ENCODE peak calls at places on chromosomes 13 and 19, in eight cellular contexts. Q is OCI-LY7; M is stimulated activated CD4-positive, alpha-beta T cell treated with anti-CD3 and anti-CD28 coated beads, Interleukin-15, amount 100 ng/mL, for 1 hour; O is NCI-H1436; T is IMR-90; E is AG04450; J is LoVo; W is Karpas-422. G is an unnamed sample.

GRCh38 chr13:73364706-73365105 is 305.9 kb downstream of the KLF5 start:
- DNase-seq in J (peak), M (no peak), W (no peak), Q (no peak), T (no peak), E (no peak), O (no peak), G (no peak)

GRCh38 chr13:104256701-104257100 is 1190.5 kb upstream of the SLC10A2 start:
- DNase-seq in J (no peak), O (no peak), E (no peak), M (no peak), T (no peak), W (no peak), Q (no peak), G (no peak)

GRCh38 chr13:110402301-110403069 is 95.4 kb downstream of the COL4A2 start:
- DNase-seq in W (no peak), O (no peak), J (no peak), T (no peak), Q (no peak), E (no peak), M (no peak), G (no peak)

GRCh38 chr13:99323488-99323887 is 16.3 kb upstream of the GPR183 start:
- DNase-seq in J (no peak), O (no peak), W (no peak), Q (no peak), E (no peak), T (peak), M (no peak), G (no peak)

GRCh38 chr13:86906458-86906857 is 764.7 kb upstream of the SLITRK5 start:
- DNase-seq in O (no peak), W (no peak), Q (no peak), E (no peak), M (no peak), J (no peak), T (peak), G (no peak)

GRCh38 chr13:44271031-44271433 is 102.6 kb upstream of the SERP2 start:
- DNase-seq in E (peak), T (peak), J (no peak), Q (no peak), W (no peak), M (no peak), O (no peak), G (no peak)

GRCh38 chr19:8877854-8878705 is 45.9 kb downstream of the MBD3L1 start:
- DNase-seq in E (no peak), T (no peak), M (no peak), Q (peak), J (no peak), W (peak), O (no peak), G (no peak)

GRCh38 chr13:50576156-50576555 is 267.3 kb downstream of the DLEU7 start:
- DNase-seq in T (no peak), W (no peak), J (peak), Q (no peak), O (no peak), E (no peak), M (no peak), G (no peak)

GRCh38 chr13:100608906-100609305 is 20.3 kb upstream of the GGACT start:
- DNase-seq in Q (no peak), M (no peak), O (no peak), T (no peak), J (no peak), W (no peak), E (no peak), G (no peak)

GRCh38 chr13:114024603-114025431 is 50.9 kb upstream of the C13orf46 start:
- DNase-seq in T (no peak), W (peak), J (no peak), Q (peak), O (no peak), E (no peak), M (no peak), G (no peak)

GRCh38 chr19:33133438-33134031 is 1.6 kb downstream of the WDR88 start:
- DNase-seq in M (no peak), Q (no peak), J (no peak), W (no peak), T (no peak), O (no peak), E (no peak), G (no peak)

GRCh38 chr13:50969691-50970090 is 60.1 kb downstream of the RNASEH2B start:
- DNase-seq in W (no peak), J (no peak), O (no peak), E (no peak), T (no peak), Q (no peak), M (no peak), G (no peak)

GRCh38 chr19:53086949-53087348 is 16.3 kb downstream of the ZNF160 start:
- DNase-seq in E (no peak), O (no peak), Q (no peak), T (peak), J (no peak), W (no peak), M (no peak), G (no peak)

GRCh38 chr19:45499196-45500180 is 1.2 kb downstream of the PPM1N start:
- DNase-seq in J (no peak), T (no peak), W (peak), M (peak), E (no peak), Q (peak), O (peak), G (no peak)

GRCh38 chr13:42478531-42479156 is 95.3 kb upstream of the TNFSF11 start:
- DNase-seq in O (no peak), W (peak), T (peak), J (no peak), E (no peak), M (no peak), Q (peak), G (no peak)

GRCh38 chr19:22622020-22622419 is 12.1 kb upstream of the ZNF492 start:
- DNase-seq in E (no peak), W (no peak), O (no peak), Q (no peak), J (no peak), M (no peak), T (no peak), G (no peak)

GRCh38 chr13:89584058-89584457 is 1763.4 kb upstream of the MIR17HG start:
- DNase-seq in M (no peak), O (no peak), W (no peak), J (no peak), E (no peak), T (no peak), Q (no peak), G (no peak)

GRCh38 chr19:45990113-45990728 is 5.0 kb upstream of the CCDC61 start:
- DNase-seq in Q (no peak), E (no peak), W (no peak), M (no peak), O (no peak), J (no peak), T (no peak), G (no peak)

GRCh38 chr13:96075953-96076543 is 13.9 kb upstream of the HS6ST3 start:
- DNase-seq in O (no peak), J (no peak), Q (peak), M (no peak), W (peak), E (no peak), T (peak), G (no peak)

GRCh38 chr19:30718728-30719127 is 346.5 kb downstream of the ZNF536 start:
- DNase-seq in T (no peak), J (no peak), W (no peak), O (no peak), M (no peak), E (no peak), Q (no peak), G (no peak)

GRCh38 chr19:28943651-28944050 is 269.3 kb downstream of the UQCRFS1 start:
- DNase-seq in E (no peak), O (no peak), Q (no peak), W (peak), M (no peak), J (no peak), T (no peak), G (no peak)

GRCh38 chr13:74444161-74444571 is 310.0 kb upstream of the KLF12 start:
- DNase-seq in T (no peak), E (no peak), O (no peak), W (no peak), J (peak), Q (no peak), M (no peak), G (no peak)

GRCh38 chr19:49520705-49521319 is 7.0 kb upstream of the RCN3 start:
- DNase-seq in M (no peak), W (no peak), T (no peak), E (no peak), J (no peak), O (no peak), Q (no peak), G (no peak)

GRCh38 chr13:104586010-104586746 is 1520.0 kb upstream of the SLC10A2 start:
- DNase-seq in M (no peak), J (peak), E (peak), O (no peak), W (no peak), T (peak), Q (no peak), G (no peak)

GRCh38 chr13:92074658-92075057 is 676.2 kb downstream of the GPC5 start:
- DNase-seq in W (peak), T (no peak), M (no peak), Q (peak), O (no peak), J (peak), E (no peak), G (no peak)

GRCh38 chr13:69234171-69234570 is 873.5 kb upstream of the ATXN8OS start:
- DNase-seq in E (no peak), W (no peak), M (no peak), Q (no peak), O (no peak), J (no peak), T (no peak), G (no peak)

GRCh38 chr19:10214784-10215183 is 16.3 kb downstream of the S1PR2 start:
- DNase-seq in M (no peak), J (no peak), O (no peak), Q (no peak), T (peak), E (no peak), W (no peak), G (no peak)

GRCh38 chr13:37995052-37995451 is 125.5 kb upstream of the TRPC4 start:
- DNase-seq in W (no peak), E (no peak), T (peak), M (no peak), J (no peak), O (peak), Q (no peak), G (no peak)

GRCh38 chr19:19115954-19116353 is 22.3 kb downstream of the TMEM161A start:
- DNase-seq in J (no peak), M (peak), Q (peak), O (no peak), E (no peak), T (no peak), W (peak), G (no peak)

GRCh38 chr13:90070362-90070761 is 1277.1 kb upstream of the MIR17HG start:
- DNase-seq in T (no peak), E (no peak), O (no peak), M (no peak), W (no peak), Q (no peak), J (no peak), G (no peak)

GRCh38 chr19:33404506-33404905 is 31.0 kb downstream of the CEBPG start:
- DNase-seq in O (no peak), W (no peak), M (no peak), Q (no peak), E (no peak), T (no peak), J (no peak), G (no peak)

GRCh38 chr13:39779337-39780270 is 124.1 kb downstream of the COG6 start:
- DNase-seq in T (peak), W (no peak), M (no peak), E (no peak), Q (no peak), O (no peak), J (no peak), G (no peak)

GRCh38 chr13:97434417-97435296 is 688 bp downstream of the RAP2A start:
- DNase-seq in J (peak), M (peak), W (peak), T (peak), O (no peak), E (no peak), Q (peak), G (peak)

GRCh38 chr13:30715357-30715756 is 20.0 kb upstream of the ALOX5AP start:
- DNase-seq in J (no peak), W (no peak), E (no peak), Q (no peak), M (no peak), T (no peak), O (no peak), G (no peak)

GRCh38 chr19:7748756-7749155 is 1.4 kb upstream of the CD209 start:
- DNase-seq in Q (no peak), E (no peak), T (peak), M (no peak), W (no peak), J (peak), O (no peak), G (no peak)

GRCh38 chr19:13001502-13002388 is 6.5 kb downstream of the NFIX start:
- DNase-seq in E (no peak), W (no peak), T (no peak), Q (no peak), O (no peak), J (no peak), M (no peak), G (peak)

G was measured in suprapubic skin.